ENCODE peak calls at places on chromosomes 4 and X, in seven cellular contexts. K, G, I, W, F, B and A are unnamed samples. For H3K4me1, the result is how much of the 10 kb centered on the place peaks cover.

GRCh38 chr4:152357206-152357605 is 178.7 kb downstream of the FBXW7 start:
- DNase-seq in I (no peak), K (peak), F (no peak), B (no peak), W (no peak), G (peak), A (no peak)

GRCh38 chr4:53586121-53586816 is 5.0 kb downstream of the LNX1 start:
- DNase-seq in W (no peak), K (no peak), G (peak), B (no peak), I (no peak), F (no peak), A (no peak)

GRCh38 chr4:41142946-41143720 is 71.2 kb downstream of the APBB2 start:
- DNase-seq in F (no peak), G (peak), I (peak), K (no peak), B (peak), W (no peak), A (peak)

GRCh38 chrX:18900401-18900976 is 83.4 kb downstream of the PHKA2 start:
- DNase-seq in W (no peak), K (no peak), I (no peak), F (no peak), B (no peak), G (no peak), A (no peak)

GRCh38 chrX:63918611-63919010 is 133.6 kb upstream of the ARHGEF9 start:
- DNase-seq in K (no peak), B (no peak), G (peak), I (no peak), F (no peak), W (no peak), A (peak)

GRCh38 chr4:102139932-102140331 is 205.3 kb downstream of the SLC39A8 start:
- DNase-seq in I (no peak), G (peak), F (no peak), W (no peak), B (no peak), K (no peak), A (no peak)

GRCh38 chr4:128847074-128847724 is 37.7 kb downstream of the JADE1 start:
- DNase-seq in W (no peak), F (no peak), B (no peak), G (no peak), I (no peak), K (no peak), A (no peak)

GRCh38 chr4:80462537-80463207 is 127.1 kb downstream of the CFAP299 start:
- DNase-seq in K (no peak), F (no peak), G (no peak), I (no peak), B (no peak), W (no peak), A (no peak)

GRCh38 chr4:179492260-179492844 is 2050.1 kb upstream of the AGA start:
- DNase-seq in W (no peak), G (no peak), I (no peak), K (no peak), B (no peak), F (no peak), A (no peak)

GRCh38 chr4:140993350-140993749 is 139.9 kb downstream of the RNF150 start:
- DNase-seq in F (no peak), G (no peak), K (no peak), I (no peak), B (no peak), W (no peak), A (no peak)

GRCh38 chr4:3482707-3483106 is 19.6 kb downstream of the DOK7 start:
- DNase-seq in K (no peak), F (no peak), W (no peak), B (no peak), I (no peak), G (no peak), A (no peak)

GRCh38 chr4:185710487-185710995 is 101.5 kb downstream of the SORBS2 start:
- DNase-seq in W (no peak), G (peak), F (no peak), K (no peak), I (no peak), B (no peak), A (no peak)

GRCh38 chrX:136754641-136755040 is 26.1 kb downstream of the ARHGEF6 start:
- DNase-seq in K (no peak), W (no peak), B (no peak), I (no peak), F (no peak), G (no peak), A (no peak)

GRCh38 chr4:127505203-127505602 is 127.6 kb upstream of the INTU start:
- DNase-seq in K (no peak), F (no peak), I (peak), G (peak), B (peak), W (no peak), A (no peak)

GRCh38 chrX:110125435-110125834 is 122.5 kb downstream of the TMEM164 start:
- DNase-seq in I (no peak), K (no peak), W (peak), B (no peak), G (no peak), F (no peak), A (no peak)

GRCh38 chr4:115489284-115489683 is 375.9 kb upstream of the NDST4 start:
- DNase-seq in K (no peak), W (no peak), I (peak), F (no peak), B (no peak), G (no peak), A (no peak)

GRCh38 chr4:173519130-173520101 is 10.6 kb downstream of the HAND2 start:
- DNase-seq in K (no peak), I (no peak), F (no peak), G (no peak), B (no peak), W (peak), A (no peak)

GRCh38 chr4:168550071-168550766 is 53.4 kb downstream of the PALLD start:
- DNase-seq in W (no peak), K (no peak), G (no peak), B (no peak), I (no peak), F (no peak), A (no peak)

GRCh38 chr4:122450847-122451246 is 5.7 kb downstream of the IL2 start:
- DNase-seq in I (no peak), G (peak), W (peak), B (no peak), K (no peak), F (no peak), A (no peak)

GRCh38 chr4:38161208-38162113 is 201.3 kb downstream of the PTTG2 start:
- DNase-seq in K (no peak), F (no peak), W (no peak), I (no peak), G (peak), B (no peak), A (no peak)

GRCh38 chr4:179467890-179468289 is 2025.7 kb upstream of the AGA start:
- DNase-seq in K (no peak), F (no peak), B (no peak), W (no peak), G (no peak), I (no peak), A (no peak)

GRCh38 chr4:42786350-42787070 is 106.0 kb upstream of the GRXCR1 start:
- DNase-seq in K (peak), I (peak), G (no peak), F (no peak), B (no peak), W (peak), A (no peak)

GRCh38 chr4:24807611-24808010 is 12.2 kb downstream of the SOD3 start:
- DNase-seq in W (peak), G (no peak), B (no peak), F (no peak), K (no peak), I (no peak), A (no peak)

GRCh38 chr4:6582889-6583504 is 8.0 kb downstream of the MAN2B2 start:
- DNase-seq in B (no peak), K (no peak), I (no peak), W (no peak), F (no peak), G (no peak), A (no peak)

GRCh38 chr4:1030559-1030958 is 19.1 kb downstream of the FGFRL1 start:
- DNase-seq in W (no peak), B (peak), G (no peak), I (no peak), K (no peak), F (no peak), A (no peak)

GRCh38 chrX:3154386-3154991 is 113.2 kb downstream of the ARSF start:
- DNase-seq in W (no peak), I (no peak), K (no peak), F (no peak), B (no peak), G (no peak), A (no peak)

GRCh38 chr4:48033825-48034413 is 17.3 kb downstream of the NIPAL1 start:
- DNase-seq in G (peak), W (peak), B (peak), F (peak), I (peak), K (no peak), A (no peak)

GRCh38 chr4:152236519-152237056 is 299.3 kb downstream of the FBXW7 start:
- DNase-seq in K (no peak), F (no peak), B (no peak), W (no peak), I (no peak), G (no peak), A (no peak)

GRCh38 chrX:88903989-88904718 is 157.1 kb downstream of the CPXCR1 start:
- DNase-seq in K (no peak), B (no peak), G (no peak), F (no peak), W (no peak), I (no peak), A (no peak)

GRCh38 chr4:90127223-90127705 is at the start of gene CCSER1:
- DNase-seq in W (peak), F (peak), B (peak), K (peak), I (peak), G (peak), A (peak)

GRCh38 chr4:2412534-2412884 is 5.9 kb downstream of the ZFYVE28 start:
- DNase-seq in B (peak), I (peak), F (peak), G (no peak), W (no peak), K (no peak), A (peak)

GRCh38 chr4:62806786-62807185 is 1602.5 kb downstream of the TECRL start:
- DNase-seq in I (no peak), G (no peak), K (no peak), W (no peak), B (no peak), F (no peak), A (peak)

GRCh38 chr4:69787879-69788278 is 27.5 kb upstream of the SULT1B1 start:
- DNase-seq in K (no peak), G (peak), W (no peak), F (no peak), I (no peak), B (no peak), A (no peak)

GRCh38 chr4:127846765-127847164 is 33.9 kb upstream of the PLK4 start:
- DNase-seq in W (no peak), K (no peak), F (no peak), G (no peak), B (no peak), I (no peak), A (no peak)

GRCh38 chrX:134633832-134634231 is 24.4 kb downstream of the PLAC1 start:
- DNase-seq in K (no peak), W (no peak), I (no peak), G (no peak), B (no peak), F (no peak), A (no peak)

GRCh38 chr4:152734015-152734698 is 45.4 kb downstream of the TIGD4 start:
- DNase-seq in B (no peak), W (no peak), G (no peak), F (no peak), K (no peak), I (no peak), A (no peak)

GRCh38 chrX:71098302-71098701 is 2.7 kb downstream of the FOXO4 start:
- DNase-seq in I (peak), K (peak), F (peak), B (peak), W (no peak), G (no peak), A (peak)

DNA sequence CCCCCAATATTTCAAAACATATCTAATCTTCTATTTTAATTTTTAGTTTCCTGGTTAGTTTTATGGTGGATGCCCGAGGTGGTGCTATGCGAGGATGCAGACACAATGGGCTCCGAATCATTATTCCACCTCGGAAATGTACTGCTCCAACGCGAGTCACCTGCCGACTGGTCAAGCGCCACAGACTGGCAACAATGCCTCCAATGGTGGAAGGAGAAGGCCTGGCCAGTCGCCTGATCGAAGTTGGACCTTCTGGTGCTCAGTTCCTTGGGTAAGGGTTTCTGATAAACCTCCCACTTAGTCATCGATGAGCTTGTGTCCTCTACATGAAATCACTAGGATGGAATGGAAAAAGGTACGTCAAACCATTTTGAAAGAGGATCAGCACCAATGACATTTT is 280.7 kb downstream of the ANK2 start:
- DNase-seq in B (no peak), G (no peak), I (no peak), W (no peak), F (no peak), K (no peak), A (no peak)
- H3K4me3 ChIP-seq in B (no peak), G (no peak), I (no peak), W (no peak), F (no peak), K (no peak), A (no peak)

GRCh38 chrX:106999002-106999975 is 723 bp downstream of the MORC4 start:
- DNase-seq in G (peak), I (peak), F (peak), K (peak), W (peak), B (peak), A (peak)
- TF ChIP-seq CTCF in G (peak), I (peak), F (peak), K (peak), W (no peak), B (no peak), A (no peak)

GRCh38 chrX:40962793-40963407 is 122.3 kb upstream of the USP9X start:
- DNase-seq in F (no peak), B (no peak), G (no peak), I (no peak), W (no peak), K (no peak), A (no peak)

GRCh38 chrX:40964633-40965586 is 120.3 kb upstream of the USP9X start:
- DNase-seq in B (no peak), F (no peak), W (no peak), K (no peak), I (no peak), G (peak), A (no peak)

GRCh38 chrX:40964008-40964407 is 121.2 kb upstream of the USP9X start:
- DNase-seq in W (no peak), K (no peak), B (no peak), I (no peak), F (no peak), G (no peak), A (no peak)

DNA sequence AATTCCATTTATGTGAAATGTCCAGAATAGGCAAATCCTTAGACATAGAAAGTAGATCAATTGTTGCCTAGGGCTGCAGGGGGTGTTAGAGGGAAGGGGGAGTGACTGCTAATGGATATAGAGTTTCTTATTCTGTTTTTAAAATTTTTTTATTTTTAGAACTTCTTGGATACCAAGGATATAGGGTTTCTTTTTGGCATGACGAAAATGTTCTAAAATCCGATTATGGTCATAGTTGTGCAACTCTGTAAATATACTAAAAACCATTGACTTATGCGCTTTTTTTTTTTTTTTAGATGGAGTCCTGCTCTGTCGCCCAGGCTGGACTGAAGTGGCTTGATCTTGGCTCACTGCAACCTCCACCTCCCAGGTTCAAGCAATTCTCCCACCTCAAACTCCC is 125.2 kb upstream of the USP9X start:
- DNase-seq in W (no peak), F (no peak), G (no peak), K (no peak), B (no peak), I (no peak), A (no peak)
- H3K4me1 ChIP-seq in W (under half), F (under half), G (under half), K (under half), B (under half), I (under half), A (under half)

DNA sequence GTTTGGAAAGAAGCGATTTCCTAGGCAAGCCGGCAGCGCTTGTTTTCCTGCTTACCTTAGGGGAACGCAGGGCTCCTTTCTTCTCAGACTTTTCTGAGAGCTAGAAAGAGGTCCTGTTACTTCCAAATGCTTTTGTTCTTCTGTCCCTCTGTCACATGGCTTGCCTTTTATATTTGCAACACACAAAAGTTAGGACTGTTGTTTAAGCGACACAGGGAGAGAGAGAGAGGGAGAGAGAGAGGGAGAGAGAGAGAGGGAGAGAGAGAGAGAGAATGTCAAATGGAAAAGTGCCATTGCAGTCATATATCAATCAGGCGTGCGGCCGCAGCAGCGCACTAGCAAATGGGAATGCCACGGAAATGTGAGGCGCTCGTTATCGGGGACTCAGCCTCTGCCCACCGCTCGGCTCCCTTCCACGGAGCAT is at the start of gene NDP:
- DNase-seq in G (no peak), F (no peak), W (no peak), I (no peak), K (no peak), B (no peak), A (no peak)
- H3K4me3 ChIP-seq in G (peak), F (peak), W (peak), I (no peak), K (peak), B (peak), A (no peak)

GRCh38 chr4:16530688-16531635 is 304.7 kb upstream of the TAPT1 start:
- DNase-seq in W (no peak), B (no peak), I (no peak), K (no peak), G (no peak), F (no peak), A (no peak)
- TF ChIP-seq CTCF in W (no peak), B (no peak), I (no peak), K (no peak), G (no peak), F (no peak), A (no peak)